ENCODE peak calls at places on chromosomes 16 and 17, in ten cellular contexts. W is prostate gland, Z is OCI-LY7, D is kidney epithelial cell, M is right atrium auricular region, C is endothelial cell, K is body of pancreas, X is lower lobe of right lung, P is RWPE1, V is HCT116. A is an unnamed sample.

GRCh38 chr17:10380631-10381408 is 8.0 kb upstream of the MYH13 start:
- DNase-seq in W (no peak), Z (no peak), D (no peak), M (no peak), C (no peak), K (no peak), X (no peak), P (no peak), V (no peak), A (no peak)

GRCh38 chr17:79809530-79810137 is 12.8 kb upstream of the CBX8 start:
- DNase-seq in W (no peak), Z (no peak), D (no peak), M (no peak), C (no peak), K (peak), X (no peak), P (no peak), V (no peak), A (no peak)

GRCh38 chr16:15726715-15727114 is 76.7 kb downstream of the NDE1 start:
- DNase-seq in W (no peak), Z (no peak), D (no peak), M (no peak), C (no peak), K (no peak), X (no peak), P (no peak), V (no peak), A (no peak)

GRCh38 chr16:11211061-11211976 is 44.7 kb downstream of the SOCS1 start:
- DNase-seq in W (no peak), Z (no peak), D (no peak), M (no peak), C (no peak), K (no peak), X (no peak), P (no peak), V (no peak), A (no peak)

GRCh38 chr16:4021070-4021779 is 95.0 kb downstream of the ADCY9 start:
- DNase-seq in W (peak), Z (no peak), D (peak), M (no peak), C (no peak), K (peak), X (peak), P (peak), V (no peak), A (no peak)

GRCh38 chr17:15377608-15378007 is 36.2 kb upstream of the TEKT3 start:
- DNase-seq in W (no peak), Z (no peak), D (no peak), M (no peak), C (no peak), K (peak), X (no peak), P (no peak), V (peak), A (no peak)

GRCh38 chr16:11133344-11133921 is 122.6 kb downstream of the SOCS1 start:
- DNase-seq in W (peak), Z (no peak), D (peak), M (peak), C (no peak), K (peak), X (peak), P (peak), V (peak), A (no peak)

GRCh38 chr16:10756574-10756973 is 12.9 kb downstream of the NUBP1 start:
- DNase-seq in W (no peak), Z (no peak), D (no peak), M (no peak), C (no peak), K (no peak), X (no peak), P (no peak), V (no peak), A (no peak)

GRCh38 chr17:35727635-35728034 is 3.8 kb upstream of the RASL10B start:
- DNase-seq in W (no peak), Z (no peak), D (no peak), M (no peak), C (no peak), K (no peak), X (no peak), P (no peak), V (no peak), A (no peak)

GRCh38 chr17:7915611-7916382 is at the start of gene RNF227:
- DNase-seq in W (peak), Z (peak), D (peak), M (peak), C (peak), K (peak), X (peak), P (peak), V (peak), A (peak)

GRCh38 chr16:47721016-47721673 is 260.0 kb downstream of the PHKB start:
- DNase-seq in W (no peak), Z (no peak), D (no peak), M (no peak), C (no peak), K (no peak), X (no peak), P (no peak), V (no peak), A (no peak)

GRCh38 chr16:82652826-82653225 is 26.1 kb downstream of the CDH13 start:
- DNase-seq in W (no peak), Z (no peak), D (no peak), M (no peak), C (no peak), K (no peak), X (no peak), P (no peak), V (no peak), A (no peak)

GRCh38 chr17:14060706-14061105 is 8.6 kb upstream of the COX10 start:
- DNase-seq in W (no peak), Z (no peak), D (no peak), M (no peak), C (no peak), K (no peak), X (no peak), P (no peak), V (no peak), A (no peak)

GRCh38 chr16:1643521-1643920 is 31.4 kb downstream of the CRAMP1 start:
- DNase-seq in W (no peak), Z (no peak), D (no peak), M (no peak), C (no peak), K (no peak), X (no peak), P (no peak), V (no peak), A (no peak)

GRCh38 chr16:67404740-67405226 is 11.5 kb upstream of the TPPP3 start:
- DNase-seq in W (peak), Z (no peak), D (peak), M (no peak), C (no peak), K (peak), X (peak), P (peak), V (peak), A (no peak)

GRCh38 chr17:58536541-58536940 is 22.1 kb upstream of the MTMR4 start:
- DNase-seq in W (no peak), Z (no peak), D (no peak), M (no peak), C (no peak), K (no peak), X (no peak), P (no peak), V (no peak), A (no peak)

GRCh38 chr17:45160505-45161287 is 979 bp upstream of the HEXIM2 start:
- DNase-seq in W (peak), Z (peak), D (no peak), M (no peak), C (peak), K (peak), X (peak), P (no peak), V (no peak), A (peak)

GRCh38 chr16:85556456-85557082 is 56.6 kb upstream of the GSE1 start:
- DNase-seq in W (peak), Z (peak), D (no peak), M (no peak), C (peak), K (peak), X (peak), P (peak), V (no peak), A (peak)

GRCh38 chr16:73298562-73298961 is 250.6 kb upstream of the ZFHX3 start:
- DNase-seq in W (no peak), Z (no peak), D (peak), M (no peak), C (no peak), K (no peak), X (no peak), P (no peak), V (no peak), A (no peak)

GRCh38 chr16:48101069-48101674 is 54.6 kb downstream of the ABCC12 start:
- DNase-seq in W (no peak), Z (no peak), D (no peak), M (no peak), C (no peak), K (peak), X (no peak), P (peak), V (no peak), A (peak)

GRCh38 chr16:12876778-12877177 is 24.6 kb upstream of the SHISA9 start:
- DNase-seq in W (no peak), Z (no peak), D (no peak), M (no peak), C (no peak), K (no peak), X (no peak), P (no peak), V (no peak), A (no peak)

GRCh38 chr16:2860826-2861567 is 3.0 kb upstream of the PRSS22 start:
- DNase-seq in W (no peak), Z (no peak), D (no peak), M (no peak), C (no peak), K (no peak), X (no peak), P (peak), V (no peak), A (no peak)

GRCh38 chr17:18021372-18021771 is 17.6 kb downstream of the ATPAF2 start:
- DNase-seq in W (no peak), Z (no peak), D (no peak), M (no peak), C (no peak), K (no peak), X (no peak), P (no peak), V (no peak), A (no peak)

GRCh38 chr17:57293077-57293476 is 36.8 kb downstream of the MSI2 start:
- DNase-seq in W (peak), Z (no peak), D (peak), M (no peak), C (no peak), K (peak), X (no peak), P (peak), V (peak), A (no peak)

GRCh38 chr16:15822957-15823356 is 33.9 kb downstream of the MYH11 start:
- DNase-seq in W (peak), Z (no peak), D (no peak), M (no peak), C (no peak), K (peak), X (no peak), P (no peak), V (no peak), A (no peak)

GRCh38 chr17:80261159-80261894 is 675 bp downstream of the RNF213 start:
- DNase-seq in W (peak), Z (peak), D (no peak), M (no peak), C (peak), K (peak), X (peak), P (peak), V (no peak), A (no peak)

GRCh38 chr17:65078441-65079160 is 22.1 kb upstream of the GNA13 start:
- DNase-seq in W (no peak), Z (no peak), D (peak), M (no peak), C (no peak), K (no peak), X (no peak), P (no peak), V (no peak), A (no peak)

GRCh38 chr17:81976332-81977210 is 858 bp upstream of the ASPSCR1 start:
- DNase-seq in W (no peak), Z (peak), D (no peak), M (no peak), C (no peak), K (peak), X (peak), P (no peak), V (no peak), A (no peak)

GRCh38 chr17:66526827-66527226 is 224.4 kb downstream of the PRKCA start:
- DNase-seq in W (no peak), Z (no peak), D (no peak), M (no peak), C (no peak), K (no peak), X (no peak), P (no peak), V (no peak), A (no peak)

GRCh38 chr17:77028900-77029299 is 111.9 kb upstream of the SEC14L1 start:
- DNase-seq in W (no peak), Z (no peak), D (no peak), M (no peak), C (no peak), K (no peak), X (no peak), P (no peak), V (no peak), A (no peak)

GRCh38 chr16:48353565-48354163 is 31.5 kb downstream of the SIAH1 start:
- DNase-seq in W (peak), Z (peak), D (peak), M (no peak), C (peak), K (peak), X (peak), P (peak), V (peak), A (peak)

GRCh38 chr17:82542439-82542838 is 22.9 kb downstream of the FOXK2 start:
- DNase-seq in W (no peak), Z (no peak), D (no peak), M (no peak), C (no peak), K (no peak), X (no peak), P (no peak), V (no peak), A (no peak)

GRCh38 chr16:10883004-10883403 is 6.0 kb downstream of the CIITA start:
- DNase-seq in W (no peak), Z (no peak), D (no peak), M (no peak), C (no peak), K (no peak), X (peak), P (peak), V (no peak), A (no peak)

GRCh38 chr16:19555938-19556778 is 655 bp downstream of the VPS35L start:
- DNase-seq in W (no peak), Z (peak), D (no peak), M (no peak), C (peak), K (no peak), X (no peak), P (no peak), V (peak), A (peak)

GRCh38 chr16:87836844-87837581 is 32.3 kb downstream of the SLC7A5 start:
- DNase-seq in W (no peak), Z (no peak), D (no peak), M (peak), C (no peak), K (no peak), X (no peak), P (no peak), V (no peak), A (no peak)

GRCh38 chr17:69506489-69506888 is 92.0 kb downstream of the MAP2K6 start:
- DNase-seq in W (no peak), Z (peak), D (no peak), M (no peak), C (no peak), K (no peak), X (no peak), P (no peak), V (no peak), A (no peak)
- TF ChIP-seq CTCF in W (no peak), Z (peak), D (peak), M (peak), C (peak), K (no peak), X (peak), P (no peak), V (peak), A (no peak)

GRCh38 chr16:81155769-81156168 is 59.6 kb upstream of the GCSH start:
- DNase-seq in W (no peak), Z (peak), D (no peak), M (no peak), C (no peak), K (no peak), X (no peak), P (no peak), V (no peak), A (no peak)
- TF ChIP-seq CTCF in W (no peak), Z (peak), D (no peak), M (no peak), C (no peak), K (no peak), X (no peak), P (no peak), V (peak), A (no peak)

DNA sequence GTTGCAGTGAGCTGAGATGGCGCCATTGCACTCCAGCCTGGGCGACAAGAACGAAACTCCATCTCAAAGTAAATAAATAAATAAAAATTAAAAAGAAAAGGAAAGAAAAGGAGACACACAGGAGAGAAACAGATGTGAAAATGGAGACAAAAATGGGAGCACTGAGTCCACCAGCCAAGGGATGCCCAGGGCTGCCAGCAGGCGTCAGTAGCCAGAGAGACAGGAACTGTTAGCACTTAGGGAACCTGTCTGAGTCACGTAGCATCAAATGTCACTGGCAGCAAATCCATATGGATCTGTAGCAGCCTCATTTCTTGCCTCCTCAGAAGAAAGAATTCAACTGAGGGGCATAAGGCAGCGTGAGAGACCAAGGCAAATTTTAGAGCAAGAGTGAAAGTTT is 79.7 kb downstream of the CYLD start:
- DNase-seq in W (no peak), Z (no peak), D (no peak), M (no peak), C (no peak), K (no peak), X (no peak), P (no peak), V (peak), A (no peak)
- TF ChIP-seq CTCF in W (no peak), Z (no peak), D (no peak), M (no peak), C (no peak), K (no peak), X (no peak), P (no peak), V (peak), A (no peak)

GRCh38 chr17:11980813-11981212 is 16.5 kb downstream of the ZNF18 start:
- DNase-seq in W (no peak), Z (no peak), D (no peak), M (no peak), C (no peak), K (no peak), X (no peak), P (no peak), V (no peak), A (no peak)
- TF ChIP-seq CTCF in W (no peak), Z (peak), D (peak), M (no peak), C (peak), K (no peak), X (no peak), P (peak), V (peak), A (no peak)

DNA sequence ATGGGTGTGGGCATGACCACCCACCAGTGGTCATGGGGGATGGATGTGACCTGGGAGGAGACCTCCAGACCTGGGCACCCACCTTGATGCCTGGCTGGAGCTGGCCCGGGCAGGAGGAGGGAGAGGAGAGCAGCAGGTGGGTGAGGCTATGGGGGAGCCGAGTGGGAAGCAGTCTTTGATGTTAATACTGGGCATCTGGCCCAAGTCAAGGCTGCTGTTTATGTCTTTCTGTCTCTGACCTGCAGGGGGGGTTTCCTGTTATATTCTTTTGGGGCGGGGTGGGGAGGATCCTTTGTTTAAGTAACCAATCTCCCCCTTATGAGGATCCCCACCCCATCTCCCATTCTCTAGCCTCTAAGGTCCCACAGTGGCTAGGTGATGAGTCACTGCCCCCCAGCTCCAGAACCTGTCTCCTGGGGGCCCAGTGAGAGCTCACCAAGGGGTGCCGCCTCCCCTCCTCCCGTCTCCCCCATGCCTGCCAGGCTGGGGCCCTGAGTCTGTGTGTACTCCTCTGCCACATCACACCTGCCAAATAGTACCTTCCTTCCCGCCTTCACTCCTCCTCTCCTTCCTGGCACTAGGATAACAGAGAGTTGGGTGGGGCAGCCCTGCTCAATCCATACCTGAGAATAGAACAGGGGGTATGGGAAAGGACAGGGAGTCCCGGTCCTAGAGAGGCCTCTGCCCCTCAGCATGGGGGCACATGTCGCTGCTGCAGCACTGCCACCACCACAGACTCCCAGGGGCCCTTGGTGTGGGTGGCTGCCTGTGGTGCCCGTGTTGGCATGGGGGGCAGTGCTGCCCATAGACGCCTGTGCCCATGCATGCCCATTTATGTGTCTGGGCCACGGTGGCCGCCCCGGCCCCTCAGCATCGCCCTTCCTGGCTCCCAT is 7.2 kb downstream of the THRA start:
- DNase-seq in W (peak), Z (peak), D (no peak), M (no peak), C (no peak), K (peak), X (no peak), P (peak), V (no peak), A (no peak)
- TF ChIP-seq CTCF in W (no peak), Z (peak), D (peak), M (peak), C (peak), K (no peak), X (peak), P (no peak), V (peak), A (no peak)

GRCh38 chr17:21251611-21252010 is 1.6 kb downstream of the NATD1 start:
- DNase-seq in W (no peak), Z (no peak), D (no peak), M (no peak), C (no peak), K (no peak), X (no peak), P (no peak), V (no peak), A (no peak)

GRCh38 chr17:21250719-21251305 is 2.4 kb downstream of the NATD1 start:
- DNase-seq in W (no peak), Z (no peak), D (no peak), M (no peak), C (no peak), K (no peak), X (no peak), P (no peak), V (no peak), A (no peak)

GRCh38 chr17:21249086-21249795 is 4.0 kb downstream of the NATD1 start:
- DNase-seq in W (no peak), Z (no peak), D (no peak), M (no peak), C (no peak), K (no peak), X (no peak), P (no peak), V (no peak), A (no peak)

GRCh38 chr17:21248495-21248894 is 4.7 kb downstream of the NATD1 start:
- DNase-seq in W (no peak), Z (no peak), D (no peak), M (no peak), C (no peak), K (no peak), X (no peak), P (no peak), V (no peak), A (no peak)

DNA sequence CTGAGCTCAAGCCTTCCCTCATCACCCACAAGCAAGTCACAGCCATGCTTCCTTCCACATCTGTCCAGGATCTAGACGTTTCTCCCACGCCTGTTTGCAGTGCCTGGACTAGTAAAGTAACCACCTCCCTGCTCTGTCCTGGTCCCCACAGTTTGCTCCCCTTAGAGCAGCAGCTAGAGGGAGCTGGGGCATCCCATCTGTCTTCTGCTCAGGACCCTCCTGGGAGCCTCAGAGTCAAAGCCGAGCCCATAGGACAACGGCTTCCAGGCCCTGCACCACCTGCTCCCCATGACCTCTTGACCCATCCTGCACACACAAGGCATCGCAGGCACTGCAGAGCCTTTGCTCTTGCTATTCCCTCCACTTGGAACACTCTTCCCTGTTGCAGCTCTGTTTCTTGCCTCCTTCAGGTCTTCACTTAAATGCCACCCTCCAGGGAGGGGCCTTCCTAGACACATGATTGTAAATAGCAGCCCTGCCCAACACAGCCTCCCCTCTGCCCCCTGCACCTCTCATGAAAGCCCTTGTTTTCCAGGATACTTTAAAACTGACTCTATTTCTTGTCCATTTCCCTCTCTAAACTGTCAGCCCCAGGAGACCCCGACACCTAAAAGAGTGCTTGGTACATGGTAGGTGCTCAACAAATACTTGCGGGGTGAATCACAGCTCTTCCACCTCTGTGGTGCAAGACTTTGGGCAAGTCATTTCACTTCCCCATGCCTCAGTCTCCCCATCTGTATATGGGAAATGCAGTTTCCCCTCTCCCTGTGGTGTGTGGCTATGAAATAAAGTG is 3.1 kb downstream of the NATD1 start:
- DNase-seq in W (no peak), Z (peak), D (no peak), M (no peak), C (no peak), K (no peak), X (no peak), P (no peak), V (no peak), A (no peak)
- TF ChIP-seq CTCF in W (no peak), Z (peak), D (no peak), M (no peak), C (no peak), K (no peak), X (no peak), P (no peak), V (no peak), A (no peak)

A was measured in GM13976.